ENCODE peak calls at places on chromosomes 13 and 19, in seven cellular contexts. One of them, this sample, is unnamed.

GRCh38 chr19:55640043-55640576 is 692 bp upstream of the ZNF580 start:
- DNase-seq in fibroblast of lung: peak; percentile 76
- DNase-seq in neural progenitor cell: peak; percentile 50
- DNase-seq in CD8-positive, alpha-beta T cell: peak; percentile 58
- DNase-seq in adrenal gland: peak; percentile 81
- DNase-seq in cardiac muscle cell: peak; percentile 79
- DNase-seq in body of pancreas: peak; percentile 60
- DNase-seq in this sample: peak; percentile 74

GRCh38 chr19:28606269-28607032 is 606.5 kb downstream of the UQCRFS1 start:
- DNase-seq in body of pancreas: no peak
- DNase-seq in CD8-positive, alpha-beta T cell: no peak
- DNase-seq in neural progenitor cell: no peak
- DNase-seq in cardiac muscle cell: no peak
- DNase-seq in adrenal gland: no peak
- DNase-seq in fibroblast of lung: no peak
- DNase-seq in this sample: no peak

GRCh38 chr19:5990289-5990797 is 12.4 kb upstream of the RANBP3 start:
- DNase-seq in adrenal gland: no peak
- DNase-seq in fibroblast of lung: no peak
- DNase-seq in cardiac muscle cell: no peak
- DNase-seq in neural progenitor cell: peak; percentile 44
- DNase-seq in CD8-positive, alpha-beta T cell: no peak
- DNase-seq in body of pancreas: no peak
- DNase-seq in this sample: peak; percentile 70

GRCh38 chr19:8445488-8446001 is 770 bp downstream of the HNRNPM start:
- DNase-seq in fibroblast of lung: peak; percentile 43
- DNase-seq in neural progenitor cell: peak; percentile 78
- DNase-seq in body of pancreas: peak; percentile 63
- DNase-seq in adrenal gland: peak; percentile 60
- DNase-seq in cardiac muscle cell: peak; percentile 41
- DNase-seq in CD8-positive, alpha-beta T cell: peak; percentile 15
- DNase-seq in this sample: peak; percentile 58

GRCh38 chr19:38266981-38267597 is 2.7 kb downstream of the SPINT2 start:
- DNase-seq in body of pancreas: no peak
- DNase-seq in fibroblast of lung: peak; percentile 73
- DNase-seq in neural progenitor cell: no peak
- DNase-seq in adrenal gland: no peak
- DNase-seq in cardiac muscle cell: peak; percentile 55
- DNase-seq in CD8-positive, alpha-beta T cell: no peak
- DNase-seq in this sample: no peak

GRCh38 chr19:29831041-29831548 is 19.3 kb downstream of the CCNE1 start:
- DNase-seq in adrenal gland: no peak
- DNase-seq in body of pancreas: no peak
- DNase-seq in fibroblast of lung: no peak
- DNase-seq in cardiac muscle cell: no peak
- DNase-seq in neural progenitor cell: no peak
- DNase-seq in CD8-positive, alpha-beta T cell: peak; percentile 51
- DNase-seq in this sample: no peak

GRCh38 chr19:45446944-45447343 is 20.9 kb upstream of the FOSB start:
- DNase-seq in adrenal gland: no peak
- DNase-seq in CD8-positive, alpha-beta T cell: no peak
- DNase-seq in fibroblast of lung: no peak
- DNase-seq in body of pancreas: no peak
- DNase-seq in cardiac muscle cell: no peak
- DNase-seq in neural progenitor cell: no peak
- DNase-seq in this sample: no peak

GRCh38 chr19:30068528-30069395 is 126.7 kb downstream of the URI1 start:
- DNase-seq in adrenal gland: no peak
- DNase-seq in fibroblast of lung: no peak
- DNase-seq in body of pancreas: no peak
- DNase-seq in neural progenitor cell: no peak
- DNase-seq in CD8-positive, alpha-beta T cell: no peak
- DNase-seq in cardiac muscle cell: no peak
- DNase-seq in this sample: no peak

GRCh38 chr19:19386373-19386869 is 19.1 kb upstream of the GATAD2A start:
- DNase-seq in body of pancreas: no peak
- DNase-seq in fibroblast of lung: no peak
- DNase-seq in cardiac muscle cell: no peak
- DNase-seq in adrenal gland: no peak
- DNase-seq in CD8-positive, alpha-beta T cell: no peak
- DNase-seq in neural progenitor cell: no peak
- DNase-seq in this sample: no peak

GRCh38 chr19:50710612-50711011 is 9.0 kb downstream of the SHANK1 start:
- DNase-seq in cardiac muscle cell: no peak
- DNase-seq in CD8-positive, alpha-beta T cell: no peak
- DNase-seq in adrenal gland: no peak
- DNase-seq in fibroblast of lung: no peak
- DNase-seq in neural progenitor cell: no peak
- DNase-seq in body of pancreas: no peak
- DNase-seq in this sample: no peak

GRCh38 chr19:6041991-6042421 is 64.1 kb upstream of the RANBP3 start:
- DNase-seq in body of pancreas: no peak
- DNase-seq in CD8-positive, alpha-beta T cell: no peak
- DNase-seq in neural progenitor cell: no peak
- DNase-seq in cardiac muscle cell: no peak
- DNase-seq in fibroblast of lung: no peak
- DNase-seq in adrenal gland: peak; percentile 16
- DNase-seq in this sample: no peak

GRCh38 chr13:67175836-67176235 is 54.3 kb downstream of the PCDH9 start:
- DNase-seq in CD8-positive, alpha-beta T cell: no peak
- DNase-seq in cardiac muscle cell: no peak
- DNase-seq in neural progenitor cell: no peak
- DNase-seq in body of pancreas: no peak
- DNase-seq in fibroblast of lung: no peak
- DNase-seq in adrenal gland: no peak
- DNase-seq in this sample: no peak

GRCh38 chr13:98446234-98446621 is 130.7 kb downstream of the STK24 start:
- DNase-seq in body of pancreas: no peak
- DNase-seq in cardiac muscle cell: no peak
- DNase-seq in fibroblast of lung: no peak
- DNase-seq in neural progenitor cell: no peak
- DNase-seq in CD8-positive, alpha-beta T cell: no peak
- DNase-seq in adrenal gland: no peak
- DNase-seq in this sample: no peak

GRCh38 chr19:4988770-4989251 is 19.9 kb downstream of the KDM4B start:
- DNase-seq in cardiac muscle cell: peak; percentile 83
- DNase-seq in fibroblast of lung: peak; percentile 97
- DNase-seq in CD8-positive, alpha-beta T cell: no peak
- DNase-seq in adrenal gland: peak; percentile 87
- DNase-seq in body of pancreas: no peak
- DNase-seq in neural progenitor cell: no peak
- DNase-seq in this sample: peak; percentile 48

GRCh38 chr19:39677931-39678889 is 22.5 kb downstream of the LGALS16 start:
- DNase-seq in fibroblast of lung: no peak
- DNase-seq in cardiac muscle cell: no peak
- DNase-seq in CD8-positive, alpha-beta T cell: no peak
- DNase-seq in neural progenitor cell: no peak
- DNase-seq in adrenal gland: no peak
- DNase-seq in body of pancreas: peak; percentile 69
- DNase-seq in this sample: no peak

GRCh38 chr13:97068964-97069815 is 74.9 kb upstream of the OXGR1 start:
- DNase-seq in neural progenitor cell: no peak
- DNase-seq in fibroblast of lung: no peak
- DNase-seq in CD8-positive, alpha-beta T cell: no peak
- DNase-seq in body of pancreas: no peak
- DNase-seq in adrenal gland: no peak
- DNase-seq in cardiac muscle cell: no peak
- DNase-seq in this sample: no peak

GRCh38 chr13:39501711-39502324 is 101.2 kb downstream of the LHFPL6 start:
- DNase-seq in cardiac muscle cell: no peak
- DNase-seq in fibroblast of lung: peak; percentile 20
- DNase-seq in adrenal gland: no peak
- DNase-seq in CD8-positive, alpha-beta T cell: no peak
- DNase-seq in neural progenitor cell: peak; percentile 53
- DNase-seq in body of pancreas: no peak
- DNase-seq in this sample: no peak

GRCh38 chr13:87661471-87661870 is 9.7 kb upstream of the SLITRK5 start:
- DNase-seq in adrenal gland: no peak
- DNase-seq in neural progenitor cell: no peak
- DNase-seq in body of pancreas: no peak
- DNase-seq in CD8-positive, alpha-beta T cell: no peak
- DNase-seq in fibroblast of lung: peak; percentile 80
- DNase-seq in cardiac muscle cell: no peak
- DNase-seq in this sample: peak; percentile 11

GRCh38 chr19:40416918-40417713 is 3.9 kb upstream of the PRX start:
- DNase-seq in fibroblast of lung: no peak
- DNase-seq in neural progenitor cell: no peak
- DNase-seq in cardiac muscle cell: peak; percentile 39
- DNase-seq in body of pancreas: no peak
- DNase-seq in CD8-positive, alpha-beta T cell: no peak
- DNase-seq in adrenal gland: no peak
- DNase-seq in this sample: no peak

GRCh38 chr19:31591258-31591657 is 242.0 kb upstream of the TSHZ3 start:
- DNase-seq in cardiac muscle cell: no peak
- DNase-seq in adrenal gland: no peak
- DNase-seq in CD8-positive, alpha-beta T cell: no peak
- DNase-seq in neural progenitor cell: no peak
- DNase-seq in body of pancreas: no peak
- DNase-seq in fibroblast of lung: no peak
- DNase-seq in this sample: no peak
- H3K4me1 ChIP-seq in cardiac muscle cell: no peaks in the 10 kb centered on the region
- H3K4me1 ChIP-seq in adrenal gland: no peaks in the 10 kb centered on the region
- H3K4me1 ChIP-seq in CD8-positive, alpha-beta T cell: no peaks in the 10 kb centered on the region
- H3K4me1 ChIP-seq in neural progenitor cell: no peaks in the 10 kb centered on the region
- H3K4me1 ChIP-seq in body of pancreas: no peaks in the 10 kb centered on the region
- H3K4me1 ChIP-seq in fibroblast of lung: no peaks in the 10 kb centered on the region
- H3K4me1 ChIP-seq in this sample: no peaks in the 10 kb centered on the region

GRCh38 chr13:109870281-109871017 is 84.1 kb upstream of the IRS2 start:
- DNase-seq in CD8-positive, alpha-beta T cell: no peak
- DNase-seq in adrenal gland: no peak
- DNase-seq in neural progenitor cell: no peak
- DNase-seq in fibroblast of lung: no peak
- DNase-seq in cardiac muscle cell: no peak
- DNase-seq in body of pancreas: no peak
- DNase-seq in this sample: no peak

GRCh38 chr13:109868583-109869311 is 82.4 kb upstream of the IRS2 start:
- DNase-seq in neural progenitor cell: no peak
- DNase-seq in body of pancreas: no peak
- DNase-seq in CD8-positive, alpha-beta T cell: no peak
- DNase-seq in adrenal gland: no peak
- DNase-seq in cardiac muscle cell: no peak
- DNase-seq in fibroblast of lung: no peak
- DNase-seq in this sample: no peak

GRCh38 chr13:109871018-109871370 is 84.6 kb upstream of the IRS2 start:
- DNase-seq in neural progenitor cell: no peak
- DNase-seq in cardiac muscle cell: peak; percentile 34
- DNase-seq in body of pancreas: no peak
- DNase-seq in fibroblast of lung: peak; percentile 74
- DNase-seq in adrenal gland: no peak
- DNase-seq in CD8-positive, alpha-beta T cell: no peak
- DNase-seq in this sample: no peak

GRCh38 chr13:109867766-109868165 is 81.4 kb upstream of the IRS2 start:
- DNase-seq in neural progenitor cell: no peak
- DNase-seq in cardiac muscle cell: peak; percentile 23
- DNase-seq in fibroblast of lung: no peak
- DNase-seq in CD8-positive, alpha-beta T cell: no peak
- DNase-seq in body of pancreas: no peak
- DNase-seq in adrenal gland: no peak
- DNase-seq in this sample: no peak

DNA sequence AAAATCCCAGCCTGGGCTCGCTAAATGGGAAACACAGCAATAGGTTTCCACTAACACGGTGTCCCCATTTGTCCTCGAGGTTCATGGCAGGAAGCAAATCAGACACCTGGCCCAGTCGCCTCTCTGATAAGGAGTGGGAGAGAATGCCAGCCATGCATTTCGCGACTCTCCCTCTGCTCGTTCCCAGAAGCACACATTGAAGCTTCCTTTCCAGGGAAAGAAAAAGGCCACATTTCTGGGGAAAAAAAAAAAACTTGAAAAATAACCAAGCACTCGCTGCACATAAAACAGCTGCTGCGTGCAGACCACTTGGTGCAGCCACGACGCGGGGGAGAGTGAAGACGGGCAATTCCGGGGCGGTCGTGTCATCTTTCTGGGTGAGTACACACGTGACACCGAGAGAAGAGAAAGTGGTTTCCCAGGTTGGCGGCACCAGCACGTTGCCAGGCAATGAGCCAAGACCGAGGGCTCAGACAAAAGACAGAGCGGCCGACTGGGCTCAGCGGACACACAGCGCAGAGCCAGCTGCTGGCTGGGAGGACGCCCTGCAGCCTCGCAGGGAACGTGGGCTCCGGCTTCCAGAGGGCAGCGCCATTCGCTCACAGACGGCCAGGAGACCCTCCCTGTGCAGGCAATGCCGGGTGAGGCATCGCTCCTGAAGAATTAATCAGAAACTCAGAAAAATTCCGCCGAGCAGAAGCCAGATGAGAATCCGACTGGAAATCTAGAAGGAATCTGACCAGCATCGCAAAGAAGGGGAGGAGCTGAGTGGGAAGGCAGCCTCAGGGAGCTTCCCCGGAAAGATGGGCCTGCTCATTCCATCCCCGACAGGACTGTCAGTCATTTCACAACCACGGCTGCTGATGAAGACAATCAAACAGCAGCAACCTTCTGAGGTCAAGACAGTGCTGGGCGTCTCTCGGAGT is 83.2 kb upstream of the IRS2 start:
- DNase-seq in fibroblast of lung: peak; percentile 70
- DNase-seq in cardiac muscle cell: peak; percentile 84
- DNase-seq in adrenal gland: peak; percentile 94
- DNase-seq in body of pancreas: peak; percentile 93
- DNase-seq in CD8-positive, alpha-beta T cell: peak; percentile 3
- DNase-seq in neural progenitor cell: no peak
- DNase-seq in this sample: peak; percentile 90
- TF ChIP-seq CTCF in fibroblast of lung: peak; percentile 39
- TF ChIP-seq CTCF in cardiac muscle cell: peak; percentile 46
- TF ChIP-seq CTCF in adrenal gland: peak; percentile 32
- TF ChIP-seq CTCF in body of pancreas: peak; percentile 23
- TF ChIP-seq CTCF in CD8-positive, alpha-beta T cell: no peak
- TF ChIP-seq CTCF in neural progenitor cell: no peak
- TF ChIP-seq CTCF in this sample: peak; percentile 48

DNA sequence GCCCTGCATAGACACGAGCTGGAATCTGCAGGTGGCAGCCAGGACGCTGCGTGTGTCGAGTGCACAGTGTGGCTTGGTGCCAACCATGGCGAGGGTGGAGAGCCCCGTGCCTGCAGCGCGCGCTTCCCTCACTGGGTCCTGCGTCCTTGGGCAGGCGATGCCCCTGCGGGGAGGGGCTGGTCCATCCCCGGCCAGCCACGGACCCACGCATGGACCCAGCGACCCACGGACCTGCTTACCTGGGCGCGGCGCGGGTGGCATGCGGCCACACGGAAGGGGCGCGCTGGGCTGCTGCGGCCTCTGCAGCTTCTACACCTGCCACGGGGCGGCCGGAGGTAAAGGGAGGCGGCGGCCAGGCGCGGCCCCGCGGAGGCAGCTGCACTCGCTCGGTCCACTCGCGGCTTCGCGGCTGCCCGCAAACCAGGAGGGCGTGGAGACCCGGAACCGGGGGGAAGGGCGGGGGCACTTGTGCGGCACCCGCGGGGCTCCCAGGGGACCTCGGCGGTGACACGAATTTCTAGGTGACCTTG is 569 bp upstream of the MCF2L start:
- DNase-seq in adrenal gland: no peak
- DNase-seq in fibroblast of lung: no peak
- DNase-seq in neural progenitor cell: peak; percentile 43
- DNase-seq in CD8-positive, alpha-beta T cell: peak; percentile 18
- DNase-seq in cardiac muscle cell: no peak
- DNase-seq in body of pancreas: peak; percentile 77
- DNase-seq in this sample: no peak
- H3K4me3 ChIP-seq in adrenal gland: no peak overlapping the region
- H3K4me3 ChIP-seq in fibroblast of lung: no peak overlapping the region
- H3K4me3 ChIP-seq in neural progenitor cell: peak overlapping the region; percentile 72
- H3K4me3 ChIP-seq in CD8-positive, alpha-beta T cell: peak overlapping the region; percentile 66
- H3K4me3 ChIP-seq in cardiac muscle cell: peak overlapping the region; percentile 68
- H3K4me3 ChIP-seq in body of pancreas: peak overlapping the region; percentile 49
- H3K4me3 ChIP-seq in this sample: peak overlapping the region; percentile 60

GRCh38 chr19:35208121-35208520 is 20.4 kb downstream of the FAM187B start:
- DNase-seq in fibroblast of lung: no peak
- DNase-seq in body of pancreas: no peak
- DNase-seq in CD8-positive, alpha-beta T cell: no peak
- DNase-seq in adrenal gland: no peak
- DNase-seq in neural progenitor cell: no peak
- DNase-seq in cardiac muscle cell: no peak
- DNase-seq in this sample: no peak
- H3K4me1 ChIP-seq in fibroblast of lung: no peaks in the 10 kb centered on the region
- H3K4me1 ChIP-seq in body of pancreas: peaks cover 13% of the 10 kb centered on the region
- H3K4me1 ChIP-seq in CD8-positive, alpha-beta T cell: peaks cover 84% of the 10 kb centered on the region
- H3K4me1 ChIP-seq in adrenal gland: peaks cover 5% of the 10 kb centered on the region
- H3K4me1 ChIP-seq in neural progenitor cell: peaks cover 5% of the 10 kb centered on the region
- H3K4me1 ChIP-seq in cardiac muscle cell: peaks cover 9% of the 10 kb centered on the region
- H3K4me1 ChIP-seq in this sample: no peaks in the 10 kb centered on the region

This sample was measured in BE2C.